ENCODE peak calls at places on chromosomes 1 and 21, in six cellular contexts. W is renal cortical epithelial cell; X is T47D; G is foreskin keratinocyte; C is lower lobe of right lung; K is stimulated activated CD4-positive, alpha-beta T cell treated with anti-CD3 and anti-CD28 coated beads, Interleukin-4, amount 100 ng/mL, for 1 hour. A is an unnamed sample.

GRCh38 chr1:114468710-114469468 is 42.1 kb downstream of the TRIM33 start:
- DNase-seq in G (peak), K (no peak), X (no peak), C (no peak), W (peak), A (no peak)

GRCh38 chr1:178238722-178239510 is 145.0 kb downstream of the RASAL2 start:
- DNase-seq in X (peak), C (no peak), W (peak), G (peak), K (no peak), A (no peak)

GRCh38 chr21:38223893-38224540 is 32.8 kb upstream of the KCNJ15 start:
- DNase-seq in X (peak), W (no peak), G (no peak), C (no peak), K (no peak), A (no peak)

GRCh38 chr1:61322769-61323168 is 240.4 kb downstream of the NFIA start:
- DNase-seq in G (peak), K (no peak), X (peak), C (no peak), W (peak), A (no peak)

GRCh38 chr1:25503551-25504426 is 39.6 kb upstream of the LDLRAP1 start:
- DNase-seq in G (no peak), X (peak), K (peak), C (peak), W (peak), A (peak)

GRCh38 chr1:111690306-111690617 is 48.9 kb downstream of the INKA2 start:
- DNase-seq in G (no peak), W (peak), K (no peak), C (no peak), X (peak), A (no peak)

GRCh38 chr1:96538883-96539282 is 182.7 kb upstream of the PTBP2 start:
- DNase-seq in C (no peak), W (peak), X (no peak), G (no peak), K (no peak), A (no peak)

GRCh38 chr1:8218351-8219092 is 99.4 kb upstream of the SLC45A1 start:
- DNase-seq in G (no peak), W (peak), C (no peak), K (no peak), X (no peak), A (no peak)

GRCh38 chr1:178548108-178548507 is 35.2 kb downstream of the TEX35 start:
- DNase-seq in G (no peak), C (no peak), X (peak), W (no peak), K (no peak), A (no peak)

GRCh38 chr1:94670273-94670672 is 128.7 kb upstream of the F3 start:
- DNase-seq in G (no peak), K (no peak), W (no peak), C (no peak), X (no peak), A (no peak)

GRCh38 chr1:212916395-212917133 is 33.8 kb upstream of the VASH2 start:
- DNase-seq in C (peak), W (peak), K (no peak), X (peak), G (peak), A (no peak)

GRCh38 chr1:81708239-81708638 is 92.5 kb upstream of the ADGRL2 start:
- DNase-seq in X (no peak), W (no peak), G (no peak), C (no peak), K (no peak), A (no peak)

GRCh38 chr21:42238185-42238934 is 19.4 kb downstream of the ABCG1 start:
- DNase-seq in K (peak), C (no peak), X (no peak), W (no peak), G (no peak), A (peak)

GRCh38 chr21:45050786-45051489 is 23.4 kb upstream of the ADARB1 start:
- DNase-seq in K (no peak), W (no peak), G (no peak), C (no peak), X (no peak), A (no peak)

GRCh38 chr1:94667716-94668282 is 126.2 kb upstream of the F3 start:
- DNase-seq in X (no peak), K (no peak), G (no peak), W (no peak), C (no peak), A (no peak)

GRCh38 chr1:239123243-239123642 is 263.1 kb upstream of the CHRM3 start:
- DNase-seq in K (no peak), G (no peak), X (peak), W (peak), C (no peak), A (no peak)

GRCh38 chr21:42039470-42039901 is 29.3 kb upstream of the ZBTB21 start:
- DNase-seq in G (peak), W (peak), C (peak), K (no peak), X (no peak), A (no peak)

GRCh38 chr1:204453141-204453772 is 41.3 kb downstream of the PIK3C2B start:
- DNase-seq in G (no peak), C (no peak), W (no peak), X (no peak), K (peak), A (peak)

GRCh38 chr21:32930673-32931072 is 95.1 kb upstream of the OLIG2 start:
- DNase-seq in W (no peak), C (no peak), X (no peak), K (no peak), G (no peak), A (no peak)

A was measured in central memory CD4-positive, alpha-beta T cell.